ENCODE peak calls at places on chromosomes 11 and 22, in six cellular contexts. Z is EL; R is neural crest cell; P is neuronal stem cell; L is activated T-helper 1 cell treated with anti-CD3 and anti-CD28 coated beads, Interleukin-12 subunit alpha, Interleukin-12 subunit beta, Interleukin-2, Interleukin-4 antibody, amounts not matched to agents 30 ng/mL and 10 ng/mL and 1 ng/mL, durations not matched to agents 14 hours and 24 hours and 36 hours; Q is GM12891. T is an unnamed sample.

GRCh38 chr22:39089928-39090327 is 7.1 kb upstream of the APOBEC3H start:
- DNase-seq in L (no peak), P (no peak), Z (no peak), Q (no peak), R (no peak), T (no peak)

GRCh38 chr22:40157546-40157945 is 20.2 kb upstream of the TNRC6B start:
- DNase-seq in L (no peak), R (no peak), Z (no peak), P (no peak), Q (no peak), T (no peak)

GRCh38 chr11:62141111-62142042 is 17.6 kb downstream of the INCENP start:
- DNase-seq in Q (no peak), R (no peak), P (no peak), Z (no peak), L (no peak), T (no peak)

GRCh38 chr22:30196141-30196866 is 50.3 kb downstream of the LIF start:
- DNase-seq in R (peak; percentile 23), Z (peak; percentile 100), L (peak; percentile 59), P (no peak), Q (no peak), T (peak; percentile 79)

GRCh38 chr11:44600739-44601416 is 35.4 kb downstream of the CD82 start:
- DNase-seq in P (no peak), Q (no peak), R (peak; percentile 25), L (no peak), Z (no peak), T (peak; percentile 41)

GRCh38 chr11:120793806-120794479 is 230.0 kb upstream of the TBCEL start:
- DNase-seq in R (no peak), P (no peak), L (no peak), Z (no peak), Q (no peak), T (no peak)

GRCh38 chr11:19812710-19813109 is 100.1 kb downstream of the NAV2 start:
- DNase-seq in Q (no peak), R (no peak), L (no peak), Z (no peak), P (no peak), T (no peak)

GRCh38 chr11:63802637-63803414 is 10.4 kb upstream of the SPINDOC start:
- DNase-seq in L (no peak), R (no peak), Z (peak; percentile 54), P (peak; percentile 57), Q (no peak), T (no peak)

GRCh38 chr11:94656968-94657367 is 89.8 kb downstream of the PIWIL4 start:
- DNase-seq in L (no peak), Z (no peak), R (no peak), Q (no peak), P (no peak), T (no peak)

GRCh38 chr22:42434283-42434682 is 2.1 kb upstream of the NFAM1 start:
- DNase-seq in L (no peak), P (no peak), Z (no peak), R (no peak), Q (no peak), T (no peak)

GRCh38 chr11:3939211-3939610 is 83.7 kb downstream of the STIM1 start:
- DNase-seq in Z (peak; percentile 84), Q (no peak), P (no peak), L (no peak), R (no peak), T (no peak)

GRCh38 chr11:46055371-46055770 is 65.9 kb downstream of the PHF21A start:
- DNase-seq in R (no peak), Z (peak; percentile 73), Q (no peak), P (peak; percentile 11), L (no peak), T (no peak)

GRCh38 chr11:80346660-80347059 is 905.8 kb upstream of the TENM4 start:
- DNase-seq in L (no peak), P (no peak), Z (no peak), R (no peak), Q (no peak), T (no peak)

T was measured in nephron progenitor cell.